ENCODE peak calls at places on chromosomes 3 and 15, in four cellular contexts. M, B, C and P are unnamed samples.

GRCh38 chr3:140706360-140706759 is 28.5 kb downstream of the TRIM42 start:
- DNase-seq in M (no peak), B (no peak), C (no peak), P (no peak)

GRCh38 chr3:188948658-188949400 is 222.9 kb upstream of the TPRG1 start:
- DNase-seq in M (peak), B (no peak), C (peak), P (peak)

GRCh38 chr3:71658131-71658530 is 67.1 kb downstream of the EIF4E3 start:
- DNase-seq in M (peak), B (no peak), C (no peak), P (peak)

GRCh38 chr3:158453004-158453403 is 118.0 kb upstream of the MLF1 start:
- DNase-seq in M (no peak), B (no peak), C (no peak), P (no peak)

GRCh38 chr15:98537516-98538060 is 110.8 kb upstream of the IGF1R start:
- DNase-seq in M (no peak), B (no peak), C (no peak), P (no peak)

GRCh38 chr3:125042725-125043406 is 12.9 kb downstream of the HEG1 start:
- DNase-seq in M (peak), B (no peak), C (no peak), P (no peak)

GRCh38 chr3:50581459-50581842 is 12.1 kb downstream of the HEMK1 start:
- DNase-seq in M (no peak), B (no peak), C (no peak), P (no peak)

GRCh38 chr3:59759298-59760169 is 709.7 kb upstream of the CFAP20DC start:
- DNase-seq in M (no peak), B (no peak), C (no peak), P (no peak)

GRCh38 chr3:38582316-38582715 is 67.2 kb downstream of the SCN5A start:
- DNase-seq in M (no peak), B (peak), C (no peak), P (no peak)

GRCh38 chr3:38008971-38009580 is 18.5 kb downstream of the VILL start:
- DNase-seq in M (no peak), B (no peak), C (no peak), P (no peak)

GRCh38 chr15:50182233-50183013 is 427 bp downstream of the SLC27A2 start:
- DNase-seq in M (peak), B (peak), C (peak), P (peak)

GRCh38 chr3:46971742-46972141 is 4.8 kb downstream of the CCDC12 start:
- DNase-seq in M (no peak), B (no peak), C (peak), P (no peak)

GRCh38 chr3:71478568-71478967 is 105.0 kb downstream of the FOXP1 start:
- DNase-seq in M (no peak), B (no peak), C (no peak), P (no peak)

GRCh38 chr15:70585707-70586034 is 177.7 kb downstream of the UACA start:
- DNase-seq in M (no peak), B (no peak), C (peak), P (no peak)

GRCh38 chr3:155981669-155982068 is 111.2 kb downstream of the GMPS start:
- DNase-seq in M (peak), B (no peak), C (no peak), P (no peak)

GRCh38 chr15:77528290-77528967 is 104.3 kb downstream of the LINGO1 start:
- DNase-seq in M (no peak), B (no peak), C (no peak), P (no peak)

GRCh38 chr3:16359331-16359730 is 94.3 kb downstream of the OXNAD1 start:
- DNase-seq in M (no peak), B (no peak), C (no peak), P (no peak)

GRCh38 chr3:81443457-81443782 is 318.0 kb downstream of the GBE1 start:
- DNase-seq in M (no peak), B (no peak), C (no peak), P (peak)

GRCh38 chr3:4507010-4507596 is 14.0 kb downstream of the ITPR1 start:
- DNase-seq in M (peak), B (no peak), C (no peak), P (no peak)

GRCh38 chr3:25372167-25372566 is 55.9 kb upstream of the RARB start:
- DNase-seq in M (peak), B (no peak), C (no peak), P (no peak)

GRCh38 chr15:69357773-69358765 is 56.1 kb upstream of the KIF23 start:
- DNase-seq in M (peak), B (peak), C (no peak), P (no peak)

GRCh38 chr15:70853270-70853854 is 595 bp downstream of the LARP6 start:
- DNase-seq in M (peak), B (peak), C (no peak), P (no peak)

GRCh38 chr3:49170744-49171118 is 667 bp upstream of the KLHDC8B start:
- DNase-seq in M (no peak), B (no peak), C (no peak), P (no peak)

GRCh38 chr3:184766555-184767261 is 45.3 kb upstream of the VPS8 start:
- DNase-seq in M (no peak), B (no peak), C (no peak), P (no peak)